ENCODE peak calls at places on chromosomes 2 and 18, in four cellular contexts. One of them, this sample, is unnamed.

GRCh38 chr18:48139427-48140347 is 209.2 kb upstream of the SMAD2 start:
- DNase-seq in ovary: peak
- DNase-seq in body of pancreas: peak
- DNase-seq in OCI-LY7: no peak
- DNase-seq in this sample: no peak

GRCh38 chr2:120693121-120693520 is 42.5 kb upstream of the GLI2 start:
- DNase-seq in ovary: no peak
- DNase-seq in body of pancreas: no peak
- DNase-seq in OCI-LY7: no peak
- DNase-seq in this sample: no peak

GRCh38 chr2:130300258-130300969 is 42.3 kb upstream of the IMP4 start:
- DNase-seq in OCI-LY7: no peak
- DNase-seq in body of pancreas: no peak
- DNase-seq in ovary: no peak
- DNase-seq in this sample: no peak

GRCh38 chr2:178219247-178219646 is 24.9 kb downstream of the OSBPL6 start:
- DNase-seq in ovary: no peak
- DNase-seq in body of pancreas: no peak
- DNase-seq in OCI-LY7: no peak
- DNase-seq in this sample: no peak

GRCh38 chr2:37168217-37168981 is 11.6 kb upstream of the EIF2AK2 start:
- DNase-seq in OCI-LY7: peak
- DNase-seq in body of pancreas: no peak
- DNase-seq in ovary: no peak
- DNase-seq in this sample: peak

GRCh38 chr2:33812707-33813106 is 213.6 kb upstream of the FAM98A start:
- DNase-seq in body of pancreas: no peak
- DNase-seq in OCI-LY7: no peak
- DNase-seq in ovary: no peak
- DNase-seq in this sample: no peak

GRCh38 chr18:7467708-7468466 is 99.2 kb upstream of the PTPRM start:
- DNase-seq in body of pancreas: no peak
- DNase-seq in ovary: no peak
- DNase-seq in OCI-LY7: no peak
- DNase-seq in this sample: no peak

GRCh38 chr18:43620936-43621335 is 343.6 kb upstream of the SYT4 start:
- DNase-seq in OCI-LY7: peak
- DNase-seq in ovary: no peak
- DNase-seq in body of pancreas: no peak
- DNase-seq in this sample: no peak

GRCh38 chr2:209771474-209772292 is at the start of gene UNC80:
- DNase-seq in OCI-LY7: no peak
- DNase-seq in ovary: peak
- DNase-seq in body of pancreas: peak
- DNase-seq in this sample: peak

GRCh38 chr2:209768557-209768956 is 3.1 kb upstream of the UNC80 start:
- DNase-seq in ovary: no peak
- DNase-seq in body of pancreas: no peak
- DNase-seq in OCI-LY7: no peak
- DNase-seq in this sample: no peak

GRCh38 chr2:209767316-209767715 is 4.3 kb upstream of the UNC80 start:
- DNase-seq in OCI-LY7: no peak
- DNase-seq in body of pancreas: no peak
- DNase-seq in ovary: no peak
- DNase-seq in this sample: no peak

GRCh38 chr2:209773377-209773776 is 1.7 kb downstream of the UNC80 start:
- DNase-seq in OCI-LY7: no peak
- DNase-seq in ovary: no peak
- DNase-seq in body of pancreas: no peak
- DNase-seq in this sample: no peak

GRCh38 chr2:209772316-209772715 is 684 bp downstream of the UNC80 start:
- DNase-seq in body of pancreas: no peak
- DNase-seq in OCI-LY7: no peak
- DNase-seq in ovary: no peak
- DNase-seq in this sample: peak
- H3K27ac ChIP-seq in body of pancreas: no peak
- H3K27ac ChIP-seq in OCI-LY7: no peak
- H3K27ac ChIP-seq in ovary: no peak
- H3K27ac ChIP-seq in this sample: peak

GRCh38 chr18:3594760-3595241 is 144.8 kb downstream of the TGIF1 start:
- DNase-seq in ovary: peak
- DNase-seq in OCI-LY7: peak
- DNase-seq in body of pancreas: peak
- DNase-seq in this sample: peak
- TF ChIP-seq CTCF in ovary: no peak
- TF ChIP-seq CTCF in OCI-LY7: no peak
- TF ChIP-seq CTCF in body of pancreas: no peak
- TF ChIP-seq CTCF in this sample: no peak

GRCh38 chr2:17578466-17578928 is 38.0 kb downstream of the VSNL1 start:
- DNase-seq in ovary: no peak
- DNase-seq in body of pancreas: no peak
- DNase-seq in OCI-LY7: peak
- DNase-seq in this sample: no peak

GRCh38 chr2:17574406-17575073 is 34.0 kb downstream of the VSNL1 start:
- DNase-seq in ovary: no peak
- DNase-seq in body of pancreas: no peak
- DNase-seq in OCI-LY7: no peak
- DNase-seq in this sample: no peak

GRCh38 chr2:17579605-17580318 is 39.3 kb downstream of the VSNL1 start:
- DNase-seq in ovary: no peak
- DNase-seq in body of pancreas: no peak
- DNase-seq in OCI-LY7: no peak
- DNase-seq in this sample: no peak

GRCh38 chr2:17573806-17574175 is 33.3 kb downstream of the VSNL1 start:
- DNase-seq in ovary: no peak
- DNase-seq in OCI-LY7: no peak
- DNase-seq in body of pancreas: no peak
- DNase-seq in this sample: no peak

DNA sequence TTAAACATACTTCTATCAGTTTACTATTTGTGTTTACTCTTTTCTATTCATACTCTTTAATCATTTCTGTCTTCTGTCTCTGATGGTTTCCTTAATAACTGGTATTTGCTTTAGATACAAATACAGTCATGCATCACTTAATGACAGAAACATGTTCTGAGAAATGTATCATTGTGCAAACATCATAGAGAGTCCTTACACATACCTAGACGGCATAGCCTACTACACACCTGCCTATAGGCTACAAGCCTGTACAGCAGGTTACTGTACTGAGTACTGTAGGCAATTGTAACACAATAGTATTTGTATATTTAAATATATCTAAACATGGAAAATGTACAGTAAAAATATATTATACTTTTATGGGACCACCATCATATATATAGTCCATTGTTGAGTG is 36.3 kb downstream of the VSNL1 start:
- DNase-seq in OCI-LY7: no peak
- DNase-seq in body of pancreas: no peak
- DNase-seq in ovary: no peak
- DNase-seq in this sample: no peak
- H3K27ac ChIP-seq in OCI-LY7: no peak
- H3K27ac ChIP-seq in body of pancreas: no peak
- H3K27ac ChIP-seq in ovary: no peak
- H3K27ac ChIP-seq in this sample: no peak

GRCh38 chr18:62865498-62865897 is 150.2 kb downstream of the PHLPP1 start:
- DNase-seq in OCI-LY7: no peak
- DNase-seq in ovary: no peak
- DNase-seq in body of pancreas: no peak
- DNase-seq in this sample: no peak

GRCh38 chr18:62862451-62862850 is 147.1 kb downstream of the PHLPP1 start:
- DNase-seq in OCI-LY7: no peak
- DNase-seq in body of pancreas: no peak
- DNase-seq in ovary: no peak
- DNase-seq in this sample: no peak

GRCh38 chr18:62867521-62867920 is 152.2 kb downstream of the PHLPP1 start:
- DNase-seq in ovary: no peak
- DNase-seq in OCI-LY7: no peak
- DNase-seq in body of pancreas: no peak
- DNase-seq in this sample: no peak

GRCh38 chr18:62860062-62860461 is 144.7 kb downstream of the PHLPP1 start:
- DNase-seq in body of pancreas: no peak
- DNase-seq in ovary: no peak
- DNase-seq in OCI-LY7: no peak
- DNase-seq in this sample: no peak

GRCh38 chr18:62863629-62864028 is 148.3 kb downstream of the PHLPP1 start:
- DNase-seq in ovary: no peak
- DNase-seq in body of pancreas: no peak
- DNase-seq in OCI-LY7: no peak
- DNase-seq in this sample: no peak
- TF ChIP-seq CTCF in ovary: no peak
- TF ChIP-seq CTCF in body of pancreas: no peak
- TF ChIP-seq CTCF in OCI-LY7: no peak
- TF ChIP-seq CTCF in this sample: no peak

GRCh38 chr2:11750917-11751316 is 4.5 kb downstream of the LPIN1 start:
- DNase-seq in ovary: no peak
- DNase-seq in OCI-LY7: peak
- DNase-seq in body of pancreas: no peak
- DNase-seq in this sample: no peak
- H3K27ac ChIP-seq in ovary: no peak
- H3K27ac ChIP-seq in OCI-LY7: peak
- H3K27ac ChIP-seq in body of pancreas: no peak
- H3K27ac ChIP-seq in this sample: no peak

GRCh38 chr18:53153281-53153680 is 813.3 kb downstream of the DCC start:
- DNase-seq in ovary: no peak
- DNase-seq in OCI-LY7: peak
- DNase-seq in body of pancreas: no peak
- DNase-seq in this sample: peak
- TF ChIP-seq CTCF in ovary: no peak
- TF ChIP-seq CTCF in OCI-LY7: peak
- TF ChIP-seq CTCF in body of pancreas: peak
- TF ChIP-seq CTCF in this sample: peak